ENCODE peak calls at places on chromosome 4, in nine cellular contexts. W, E, C, F, N, Y, S, U and D are unnamed samples.
A peak's percentile ranks its signal among the peaks of the same experiment; 100 is the strongest.

GRCh38 chr4:90246841-90247240 is 119.6 kb downstream of the CCSER1 start:
- DNase-seq in E (no peak), W (no peak), Y (no peak), C (no peak), N (no peak), F (no peak), U (no peak), S (no peak), D (peak; percentile 12)

GRCh38 chr4:177175473-177175872 is 134.2 kb upstream of the NEIL3 start:
- DNase-seq in Y (no peak), U (no peak), S (no peak), E (no peak), C (no peak), W (no peak), N (no peak), F (no peak), D (no peak)

GRCh38 chr4:5836943-5837342 is 55.9 kb downstream of the CRMP1 start:
- DNase-seq in U (no peak), C (no peak), F (no peak), Y (no peak), W (no peak), S (no peak), E (no peak), N (no peak), D (no peak)

GRCh38 chr4:94412019-94413017 is 39.4 kb upstream of the PDLIM5 start:
- DNase-seq in F (peak; percentile 23), W (no peak), Y (no peak), N (no peak), C (peak; percentile 60), U (peak; percentile 12), E (no peak), S (no peak), D (peak; percentile 85)

GRCh38 chr4:116824172-116824571 is 261.2 kb downstream of the TRAM1L1 start:
- DNase-seq in Y (no peak), U (no peak), E (no peak), N (no peak), C (no peak), W (no peak), S (no peak), F (no peak), D (no peak)

GRCh38 chr4:20305976-20306375 is 54.3 kb downstream of the SLIT2 start:
- DNase-seq in W (no peak), S (no peak), E (no peak), Y (no peak), F (peak; percentile 24), C (no peak), U (no peak), N (no peak), D (peak; percentile 36)

GRCh38 chr4:178205826-178206225 is 763.6 kb upstream of the AGA start:
- DNase-seq in N (no peak), F (no peak), E (no peak), C (no peak), W (no peak), U (no peak), S (no peak), Y (no peak), D (peak; percentile 39)

GRCh38 chr4:60201052-60201673 is 999.0 kb upstream of the ADGRL3 start:
- DNase-seq in Y (peak; percentile 31), S (no peak), E (peak; percentile 43), W (no peak), N (no peak), F (peak; percentile 61), C (peak; percentile 45), U (peak; percentile 65), D (peak; percentile 82)

GRCh38 chr4:8770518-8771257 is 101.0 kb downstream of the HMX1 start:
- DNase-seq in Y (no peak), F (no peak), U (no peak), W (no peak), N (peak; percentile 6), E (peak; percentile 26), C (no peak), S (no peak), D (no peak)

GRCh38 chr4:77154761-77155499 is 2.1 kb upstream of the CCNG2 start:
- DNase-seq in Y (no peak), U (no peak), C (no peak), E (no peak), W (no peak), S (no peak), N (no peak), F (no peak), D (no peak)
- H3K4me1 ChIP-seq in Y (peaks cover 36% of the 10 kb centered on the region), U (peaks cover 12% of the 10 kb centered on the region), C (peaks cover 12% of the 10 kb centered on the region), E (no peaks in the 10 kb centered on the region), W (peaks cover 10% of the 10 kb centered on the region), S (peaks cover 11% of the 10 kb centered on the region), N (peaks cover 34% of the 10 kb centered on the region), F (peaks cover 7% of the 10 kb centered on the region), D (peaks cover 37% of the 10 kb centered on the region)

GRCh38 chr4:122899682-122900081 is 22.7 kb downstream of the NUDT6 start:
- DNase-seq in Y (no peak), F (no peak), U (no peak), W (no peak), S (no peak), N (no peak), C (no peak), E (no peak), D (no peak)
- H3K4me1 ChIP-seq in Y (peaks cover 52% of the 10 kb centered on the region), F (no peaks in the 10 kb centered on the region), U (no peaks in the 10 kb centered on the region), W (no peaks in the 10 kb centered on the region), S (no peaks in the 10 kb centered on the region), N (peaks cover 12% of the 10 kb centered on the region), C (peaks cover 80% of the 10 kb centered on the region), E (peaks cover 7% of the 10 kb centered on the region), D (peaks cover 41% of the 10 kb centered on the region)

DNA sequence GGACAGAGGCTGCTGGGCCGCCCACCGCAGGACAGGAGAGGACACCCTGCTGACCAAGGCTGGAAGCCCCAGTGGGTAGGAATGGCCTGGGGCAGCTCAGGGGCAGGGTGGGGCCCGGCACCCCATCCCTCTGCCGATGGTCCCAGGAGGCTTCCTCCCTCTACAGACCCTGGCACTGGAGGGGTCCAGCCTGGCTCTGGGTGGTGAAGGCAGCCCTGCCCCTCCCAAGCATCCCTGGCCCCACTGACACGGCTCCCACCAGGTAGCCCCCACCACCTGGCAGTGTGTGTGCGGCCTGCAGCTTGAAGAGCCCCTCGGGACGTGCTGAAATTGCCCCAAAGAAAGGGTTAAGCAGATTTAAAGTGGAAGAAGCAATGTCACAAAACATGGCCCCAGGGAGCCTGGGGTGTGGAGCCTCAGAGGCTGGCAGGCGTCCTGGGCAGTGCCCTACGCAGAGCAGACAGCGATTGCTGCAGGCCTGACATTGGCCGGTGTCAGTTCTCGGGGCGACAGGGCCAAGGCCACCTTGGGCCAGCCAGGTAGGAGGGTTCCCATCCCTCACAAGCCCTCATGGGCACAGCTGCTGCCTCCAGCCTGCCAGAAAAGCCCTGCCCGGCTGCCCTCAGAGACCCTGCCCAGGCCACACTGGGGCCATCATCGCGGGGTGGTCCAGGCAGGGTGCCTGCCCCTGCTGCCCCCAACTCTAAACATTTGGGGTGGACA is 80.5 kb downstream of the FAM53A start:
- DNase-seq in C (no peak), F (no peak), W (no peak), U (no peak), Y (no peak), E (peak; percentile 30), N (no peak), S (no peak), D (no peak)
- H3K4me1 ChIP-seq in C (peaks cover 10% of the 10 kb centered on the region), F (no peaks in the 10 kb centered on the region), W (peaks cover 10% of the 10 kb centered on the region), U (no peaks in the 10 kb centered on the region), Y (peaks cover 14% of the 10 kb centered on the region), E (no peaks in the 10 kb centered on the region), N (no peaks in the 10 kb centered on the region), S (no peaks in the 10 kb centered on the region), D (peaks cover 19% of the 10 kb centered on the region)

GRCh38 chr4:149050840-149051239 is 608.6 kb upstream of the NR3C2 start:
- DNase-seq in S (no peak), E (no peak), N (no peak), F (no peak), Y (no peak), W (no peak), U (no peak), C (no peak), D (no peak)
- H3K4me1 ChIP-seq in S (no peaks in the 10 kb centered on the region), E (no peaks in the 10 kb centered on the region), N (no peaks in the 10 kb centered on the region), F (no peaks in the 10 kb centered on the region), Y (no peaks in the 10 kb centered on the region), W (no peaks in the 10 kb centered on the region), U (no peaks in the 10 kb centered on the region), C (no peaks in the 10 kb centered on the region), D (no peaks in the 10 kb centered on the region)

DNA sequence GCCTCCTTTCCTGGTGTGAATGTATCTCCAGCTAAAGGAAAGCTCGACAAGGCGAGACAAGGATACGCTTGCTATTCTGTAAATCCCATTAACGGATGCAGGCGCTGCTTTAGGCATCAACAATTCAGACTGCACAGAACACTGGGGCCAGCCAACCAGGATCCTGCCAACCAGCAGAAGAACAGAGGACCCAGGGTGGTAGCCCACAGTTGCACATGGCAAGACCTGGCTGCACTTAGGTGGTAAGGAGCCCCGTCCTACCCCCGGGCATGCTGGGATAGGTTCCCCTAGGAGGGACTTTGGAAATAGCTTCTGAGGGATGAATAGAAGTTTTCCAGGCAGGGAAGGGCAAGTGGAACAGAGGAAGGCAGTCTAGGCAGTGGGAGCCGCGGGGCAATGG is 20.7 kb downstream of the PSAPL1 start:
- DNase-seq in Y (no peak), C (no peak), W (no peak), E (peak; percentile 25), N (peak; percentile 5), S (no peak), U (no peak), F (no peak), D (no peak)
- H3K4me1 ChIP-seq in Y (no peaks in the 10 kb centered on the region), C (no peaks in the 10 kb centered on the region), W (no peaks in the 10 kb centered on the region), E (no peaks in the 10 kb centered on the region), N (no peaks in the 10 kb centered on the region), S (no peaks in the 10 kb centered on the region), U (no peaks in the 10 kb centered on the region), F (no peaks in the 10 kb centered on the region), D (no peaks in the 10 kb centered on the region)

DNA sequence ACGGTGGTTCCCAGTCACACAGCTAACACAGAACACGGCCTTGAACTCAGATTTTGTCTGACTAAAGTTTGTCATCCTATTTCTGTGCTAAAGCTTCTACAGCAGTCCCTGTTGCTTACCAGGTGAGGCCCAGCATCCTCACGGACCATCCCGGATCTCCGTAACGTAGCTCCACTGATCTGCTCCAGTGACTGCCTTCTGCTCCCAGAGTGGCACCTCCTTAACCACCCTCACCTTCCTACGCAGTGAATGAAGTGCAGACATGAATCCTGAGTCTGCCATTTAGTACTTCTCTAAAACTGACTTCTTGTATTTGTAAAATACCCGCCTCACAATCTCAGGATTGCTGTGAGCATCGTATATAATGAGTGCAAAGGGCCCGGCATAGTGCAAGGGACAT is 27.6 kb upstream of the ACSL1 start:
- DNase-seq in E (no peak), N (no peak), Y (no peak), C (no peak), U (no peak), S (no peak), F (no peak), W (no peak), D (no peak)
- H3K4me1 ChIP-seq in E (no peaks in the 10 kb centered on the region), N (no peaks in the 10 kb centered on the region), Y (no peaks in the 10 kb centered on the region), C (no peaks in the 10 kb centered on the region), U (no peaks in the 10 kb centered on the region), S (no peaks in the 10 kb centered on the region), F (no peaks in the 10 kb centered on the region), W (no peaks in the 10 kb centered on the region), D (no peaks in the 10 kb centered on the region)